ENCODE peak calls at places on chromosomes 13 and 19, in six cellular contexts. One of them, this sample, is unnamed.

GRCh38 chr13:36490055-36490454 is 57.8 kb downstream of the CCNA1 start:
- DNase-seq in GM23248: no peak
- DNase-seq in lower lobe of right lung: no peak
- DNase-seq in heart left ventricle: no peak
- DNase-seq in effector memory CD4-positive, alpha-beta T cell: no peak
- DNase-seq in body of pancreas: no peak
- DNase-seq in this sample: no peak

GRCh38 chr13:42039457-42039945 is 8.9 kb upstream of the DGKH start:
- DNase-seq in effector memory CD4-positive, alpha-beta T cell: no peak
- DNase-seq in GM23248: no peak
- DNase-seq in lower lobe of right lung: no peak
- DNase-seq in heart left ventricle: no peak
- DNase-seq in body of pancreas: no peak
- DNase-seq in this sample: no peak

GRCh38 chr19:48553676-48554384 is 1.9 kb downstream of the SULT2B1 start:
- DNase-seq in effector memory CD4-positive, alpha-beta T cell: no peak
- DNase-seq in body of pancreas: peak; percentile 52
- DNase-seq in lower lobe of right lung: peak; percentile 55
- DNase-seq in GM23248: peak; percentile 79
- DNase-seq in heart left ventricle: peak; percentile 33
- DNase-seq in this sample: peak; percentile 17

GRCh38 chr13:31951215-31951678 is 80.3 kb upstream of the FRY start:
- DNase-seq in body of pancreas: peak; percentile 69
- DNase-seq in effector memory CD4-positive, alpha-beta T cell: no peak
- DNase-seq in heart left ventricle: peak; percentile 87
- DNase-seq in lower lobe of right lung: peak; percentile 94
- DNase-seq in GM23248: peak; percentile 33
- DNase-seq in this sample: no peak

GRCh38 chr13:103497404-103497803 is 431.2 kb upstream of the SLC10A2 start:
- DNase-seq in body of pancreas: no peak
- DNase-seq in lower lobe of right lung: no peak
- DNase-seq in heart left ventricle: no peak
- DNase-seq in effector memory CD4-positive, alpha-beta T cell: no peak
- DNase-seq in GM23248: no peak
- DNase-seq in this sample: no peak

GRCh38 chr19:1070576-1070930 is 3.6 kb downstream of the ARHGAP45 start:
- DNase-seq in GM23248: no peak
- DNase-seq in effector memory CD4-positive, alpha-beta T cell: no peak
- DNase-seq in lower lobe of right lung: peak; percentile 48
- DNase-seq in body of pancreas: no peak
- DNase-seq in heart left ventricle: no peak
- DNase-seq in this sample: no peak

GRCh38 chr13:98752111-98752941 is at the start of gene SLC15A1:
- DNase-seq in body of pancreas: peak; percentile 48
- DNase-seq in heart left ventricle: no peak
- DNase-seq in lower lobe of right lung: no peak
- DNase-seq in GM23248: peak; percentile 34
- DNase-seq in effector memory CD4-positive, alpha-beta T cell: no peak
- DNase-seq in this sample: peak; percentile 13

GRCh38 chr19:17352608-17353280 is 15.4 kb downstream of the GTPBP3 start:
- DNase-seq in lower lobe of right lung: no peak
- DNase-seq in effector memory CD4-positive, alpha-beta T cell: no peak
- DNase-seq in GM23248: no peak
- DNase-seq in heart left ventricle: no peak
- DNase-seq in body of pancreas: no peak
- DNase-seq in this sample: no peak

GRCh38 chr13:46354143-46355087 is 32.6 kb downstream of the RUBCNL start:
- DNase-seq in heart left ventricle: no peak
- DNase-seq in body of pancreas: no peak
- DNase-seq in GM23248: peak; percentile 97
- DNase-seq in effector memory CD4-positive, alpha-beta T cell: no peak
- DNase-seq in lower lobe of right lung: no peak
- DNase-seq in this sample: no peak

GRCh38 chr13:48790996-48791395 is 137.3 kb downstream of the CYSLTR2 start:
- DNase-seq in body of pancreas: no peak
- DNase-seq in heart left ventricle: no peak
- DNase-seq in GM23248: no peak
- DNase-seq in effector memory CD4-positive, alpha-beta T cell: no peak
- DNase-seq in lower lobe of right lung: no peak
- DNase-seq in this sample: no peak

GRCh38 chr13:93226623-93227279 is at the start of gene GPC6:
- DNase-seq in heart left ventricle: no peak
- DNase-seq in body of pancreas: no peak
- DNase-seq in effector memory CD4-positive, alpha-beta T cell: no peak
- DNase-seq in GM23248: peak; percentile 90
- DNase-seq in lower lobe of right lung: no peak
- DNase-seq in this sample: peak; percentile 89

GRCh38 chr19:33778089-33778791 is 18.4 kb upstream of the KCTD15 start:
- DNase-seq in GM23248: peak; percentile 85
- DNase-seq in body of pancreas: peak; percentile 84
- DNase-seq in heart left ventricle: peak; percentile 79
- DNase-seq in lower lobe of right lung: peak; percentile 90
- DNase-seq in effector memory CD4-positive, alpha-beta T cell: peak; percentile 70
- DNase-seq in this sample: peak; percentile 82

GRCh38 chr13:112205990-112206389 is 139.0 kb downstream of the SOX1 start:
- DNase-seq in lower lobe of right lung: no peak
- DNase-seq in GM23248: no peak
- DNase-seq in heart left ventricle: no peak
- DNase-seq in effector memory CD4-positive, alpha-beta T cell: no peak
- DNase-seq in body of pancreas: no peak
- DNase-seq in this sample: peak; percentile 23

GRCh38 chr13:112204376-112204775 is 137.4 kb downstream of the SOX1 start:
- DNase-seq in heart left ventricle: no peak
- DNase-seq in GM23248: no peak
- DNase-seq in body of pancreas: no peak
- DNase-seq in effector memory CD4-positive, alpha-beta T cell: no peak
- DNase-seq in lower lobe of right lung: no peak
- DNase-seq in this sample: no peak

GRCh38 chr13:112203614-112204013 is 136.7 kb downstream of the SOX1 start:
- DNase-seq in lower lobe of right lung: no peak
- DNase-seq in GM23248: no peak
- DNase-seq in body of pancreas: no peak
- DNase-seq in heart left ventricle: no peak
- DNase-seq in effector memory CD4-positive, alpha-beta T cell: no peak
- DNase-seq in this sample: no peak

GRCh38 chr13:112202966-112203365 is 136.0 kb downstream of the SOX1 start:
- DNase-seq in lower lobe of right lung: no peak
- DNase-seq in body of pancreas: no peak
- DNase-seq in heart left ventricle: no peak
- DNase-seq in GM23248: no peak
- DNase-seq in effector memory CD4-positive, alpha-beta T cell: no peak
- DNase-seq in this sample: no peak

DNA sequence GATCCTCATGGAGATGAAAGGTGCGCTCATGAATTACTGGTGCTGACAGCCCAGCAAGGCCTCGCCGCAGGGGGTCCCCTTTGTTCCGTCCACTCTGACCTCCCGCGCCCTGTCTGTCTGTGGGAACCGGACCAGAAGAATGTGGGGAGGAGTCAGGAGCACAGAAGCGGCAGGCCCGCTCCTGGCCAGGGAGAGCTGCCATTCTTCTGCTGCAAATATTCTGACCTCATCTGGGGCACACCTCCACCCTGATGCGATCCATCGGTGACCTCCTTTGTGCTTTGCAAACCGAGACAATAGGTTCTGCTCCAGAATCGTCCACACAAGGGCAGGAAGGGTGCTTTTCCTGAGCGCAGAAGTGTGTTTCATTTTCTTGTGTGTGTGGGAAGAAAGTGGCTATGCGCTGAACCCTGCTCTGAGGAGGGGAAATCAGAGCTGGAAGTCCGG is 138.0 kb downstream of the SOX1 start:
- DNase-seq in GM23248: no peak
- DNase-seq in heart left ventricle: peak; percentile 48
- DNase-seq in effector memory CD4-positive, alpha-beta T cell: no peak
- DNase-seq in lower lobe of right lung: no peak
- DNase-seq in body of pancreas: peak; percentile 62
- DNase-seq in this sample: no peak
- H3K4me1 ChIP-seq in GM23248: no peaks in the 10 kb centered on the region
- H3K4me1 ChIP-seq in heart left ventricle: no peaks in the 10 kb centered on the region
- H3K4me1 ChIP-seq in effector memory CD4-positive, alpha-beta T cell: no peaks in the 10 kb centered on the region
- H3K4me1 ChIP-seq in lower lobe of right lung: peaks cover 5% of the 10 kb centered on the region
- H3K4me1 ChIP-seq in body of pancreas: peaks cover 4% of the 10 kb centered on the region
- H3K4me1 ChIP-seq in this sample: peaks cover 6% of the 10 kb centered on the region

GRCh38 chr19:39329948-39330347 is 5.9 kb downstream of the GMFG start:
- DNase-seq in body of pancreas: no peak
- DNase-seq in lower lobe of right lung: no peak
- DNase-seq in effector memory CD4-positive, alpha-beta T cell: no peak
- DNase-seq in GM23248: no peak
- DNase-seq in heart left ventricle: no peak
- DNase-seq in this sample: no peak
- H3K4me1 ChIP-seq in body of pancreas: peaks cover 24% of the 10 kb centered on the region
- H3K4me1 ChIP-seq in lower lobe of right lung: peaks cover 14% of the 10 kb centered on the region
- H3K4me1 ChIP-seq in effector memory CD4-positive, alpha-beta T cell: peaks cover 16% of the 10 kb centered on the region
- H3K4me1 ChIP-seq in GM23248: no peaks in the 10 kb centered on the region
- H3K4me1 ChIP-seq in heart left ventricle: no peaks in the 10 kb centered on the region
- H3K4me1 ChIP-seq in this sample: no peaks in the 10 kb centered on the region

GRCh38 chr19:38695832-38696732 is 48.2 kb downstream of the CAPN12 start:
- DNase-seq in effector memory CD4-positive, alpha-beta T cell: no peak
- DNase-seq in lower lobe of right lung: no peak
- DNase-seq in heart left ventricle: no peak
- DNase-seq in body of pancreas: no peak
- DNase-seq in GM23248: no peak
- DNase-seq in this sample: no peak

GRCh38 chr19:38692458-38693379 is 45.3 kb downstream of the ACTN4 start:
- DNase-seq in GM23248: peak; percentile 35
- DNase-seq in heart left ventricle: no peak
- DNase-seq in effector memory CD4-positive, alpha-beta T cell: no peak
- DNase-seq in body of pancreas: no peak
- DNase-seq in lower lobe of right lung: no peak
- DNase-seq in this sample: no peak

GRCh38 chr19:38691938-38692457 is 44.5 kb downstream of the ACTN4 start:
- DNase-seq in heart left ventricle: peak; percentile 84
- DNase-seq in lower lobe of right lung: peak; percentile 71
- DNase-seq in effector memory CD4-positive, alpha-beta T cell: no peak
- DNase-seq in body of pancreas: peak; percentile 74
- DNase-seq in GM23248: peak; percentile 97
- DNase-seq in this sample: peak; percentile 90

GRCh38 chr19:38695319-38695683 is 47.9 kb downstream of the ACTN4 start:
- DNase-seq in body of pancreas: no peak
- DNase-seq in heart left ventricle: no peak
- DNase-seq in GM23248: no peak
- DNase-seq in lower lobe of right lung: no peak
- DNase-seq in effector memory CD4-positive, alpha-beta T cell: no peak
- DNase-seq in this sample: no peak

GRCh38 chr19:38693380-38694223 is 46.2 kb downstream of the ACTN4 start:
- DNase-seq in heart left ventricle: peak; percentile 70
- DNase-seq in body of pancreas: peak; percentile 76
- DNase-seq in GM23248: peak; percentile 79
- DNase-seq in lower lobe of right lung: no peak
- DNase-seq in effector memory CD4-positive, alpha-beta T cell: peak; percentile 51
- DNase-seq in this sample: no peak
- H3K4me1 ChIP-seq in heart left ventricle: peaks cover 72% of the 10 kb centered on the region
- H3K4me1 ChIP-seq in body of pancreas: peaks cover 91% of the 10 kb centered on the region
- H3K4me1 ChIP-seq in GM23248: peaks cover 48% of the 10 kb centered on the region
- H3K4me1 ChIP-seq in lower lobe of right lung: peaks cover 99% of the 10 kb centered on the region
- H3K4me1 ChIP-seq in effector memory CD4-positive, alpha-beta T cell: peaks cover 56% of the 10 kb centered on the region
- H3K4me1 ChIP-seq in this sample: peaks cover 23% of the 10 kb centered on the region

GRCh38 chr13:30623392-30623791 is 5.7 kb downstream of the USPL1 start:
- DNase-seq in lower lobe of right lung: no peak
- DNase-seq in GM23248: no peak
- DNase-seq in body of pancreas: no peak
- DNase-seq in heart left ventricle: no peak
- DNase-seq in effector memory CD4-positive, alpha-beta T cell: no peak
- DNase-seq in this sample: no peak
- H3K4me1 ChIP-seq in lower lobe of right lung: peaks cover 26% of the 10 kb centered on the region
- H3K4me1 ChIP-seq in GM23248: peaks cover 34% of the 10 kb centered on the region
- H3K4me1 ChIP-seq in body of pancreas: peaks cover 21% of the 10 kb centered on the region
- H3K4me1 ChIP-seq in heart left ventricle: peaks cover 12% of the 10 kb centered on the region
- H3K4me1 ChIP-seq in effector memory CD4-positive, alpha-beta T cell: peaks cover 14% of the 10 kb centered on the region
- H3K4me1 ChIP-seq in this sample: peaks cover 20% of the 10 kb centered on the region

GRCh38 chr19:18475004-18475453 is 37.1 kb upstream of the ISYNA1 start:
- DNase-seq in lower lobe of right lung: no peak
- DNase-seq in GM23248: no peak
- DNase-seq in effector memory CD4-positive, alpha-beta T cell: peak; percentile 44
- DNase-seq in heart left ventricle: no peak
- DNase-seq in body of pancreas: no peak
- DNase-seq in this sample: no peak
- H3K4me1 ChIP-seq in lower lobe of right lung: peaks cover 80% of the 10 kb centered on the region
- H3K4me1 ChIP-seq in GM23248: peaks cover 24% of the 10 kb centered on the region
- H3K4me1 ChIP-seq in effector memory CD4-positive, alpha-beta T cell: peaks cover 56% of the 10 kb centered on the region
- H3K4me1 ChIP-seq in heart left ventricle: peaks cover 25% of the 10 kb centered on the region
- H3K4me1 ChIP-seq in body of pancreas: peaks cover 60% of the 10 kb centered on the region
- H3K4me1 ChIP-seq in this sample: peaks cover 2% of the 10 kb centered on the region

This sample was measured in cardiac muscle cell.